ENCODE peak calls at places on chromosome 6, in four cellular contexts. Z is heart right ventricle, Y is ovary, T is cardiac muscle cell. K is an unnamed sample. For H3K4me1, the result is how much of the 10 kb centered on the place peaks cover.

GRCh38 chr6:84804720-84805119 is 40.3 kb upstream of the TBX18 start:
- DNase-seq in Z (no peak), T (no peak), Y (no peak), K (no peak)

GRCh38 chr6:106799008-106799952 is 169.9 kb downstream of the QRSL1 start:
- DNase-seq in Y (no peak), Z (no peak), T (peak), K (peak)

GRCh38 chr6:118776607-118777549 is 117.1 kb upstream of the ASF1A start:
- DNase-seq in Y (peak), Z (peak), T (peak), K (no peak)

GRCh38 chr6:50087231-50087954 is 37.7 kb upstream of the DEFB112 start:
- DNase-seq in Z (no peak), T (no peak), Y (no peak), K (peak)

GRCh38 chr6:118334634-118335033 is 213.5 kb upstream of the PLN start:
- DNase-seq in Z (no peak), Y (no peak), T (no peak), K (no peak)

GRCh38 chr6:116446399-116446798 is 14.8 kb upstream of the CALHM6 start:
- DNase-seq in Z (no peak), T (no peak), Y (no peak), K (no peak)

GRCh38 chr6:93351222-93351621 is 68.1 kb downstream of the EPHA7 start:
- DNase-seq in T (no peak), Z (no peak), Y (no peak), K (no peak)

GRCh38 chr6:121550491-121551010 is 115.1 kb downstream of the GJA1 start:
- DNase-seq in Z (no peak), Y (no peak), T (no peak), K (no peak)

GRCh38 chr6:19297880-19298279 is 539.3 kb upstream of the ID4 start:
- DNase-seq in T (peak), Y (no peak), Z (no peak), K (peak)

GRCh38 chr6:104413767-104414166 is 446.0 kb downstream of the HACE1 start:
- DNase-seq in T (no peak), Z (no peak), Y (no peak), K (no peak)

GRCh38 chr6:133309579-133309978 is 68.4 kb downstream of the EYA4 start:
- DNase-seq in Z (no peak), T (no peak), Y (no peak), K (no peak)

GRCh38 chr6:84278311-84278710 is 50.9 kb upstream of the CEP162 start:
- DNase-seq in Z (no peak), T (peak), Y (no peak), K (no peak)

GRCh38 chr6:71250050-71250689 is 38.4 kb upstream of the OGFRL1 start:
- DNase-seq in T (no peak), Z (peak), Y (no peak), K (no peak)

GRCh38 chr6:16684896-16685554 is 76.2 kb downstream of the ATXN1 start:
- DNase-seq in Z (no peak), T (no peak), Y (no peak), K (no peak)

GRCh38 chr6:154488276-154488627 is 22.2 kb downstream of the CNKSR3 start:
- DNase-seq in Y (no peak), T (no peak), Z (no peak), K (no peak)

GRCh38 chr6:168031411-168032382 is 34.2 kb downstream of the KIF25 start:
- DNase-seq in T (no peak), Y (no peak), Z (peak), K (no peak)
- H3K4me1 ChIP-seq in T (under half), Y (under half), Z (half or more), K (under half)

GRCh38 chr6:150230877-150231428 is 88.1 kb downstream of the PPP1R14C start:
- DNase-seq in Z (no peak), Y (no peak), T (no peak), K (no peak)
- H3K4me3 ChIP-seq in Z (no peak), Y (no peak), T (no peak), K (no peak)

GRCh38 chr6:126897779-126898178 is 220.7 kb upstream of the RSPO3 start:
- DNase-seq in Z (no peak), Y (no peak), T (no peak), K (no peak)
- H3K27ac ChIP-seq in Z (no peak), Y (no peak), T (no peak), K (no peak)

GRCh38 chr6:45423901-45424627 is 46.3 kb upstream of the SUPT3H start:
- DNase-seq in Z (peak), Y (peak), T (peak), K (no peak)
- H3K4me1 ChIP-seq in Z (under half), Y (under half), T (under half), K (under half)

GRCh38 chr6:24517659-24518538 is 23.1 kb downstream of the ALDH5A1 start:
- DNase-seq in Y (no peak), T (no peak), Z (no peak), K (no peak)
- H3K4me3 ChIP-seq in Y (no peak), T (no peak), Z (no peak), K (no peak)

GRCh38 chr6:12238191-12238590 is 52.0 kb upstream of the EDN1 start:
- DNase-seq in Z (no peak), T (no peak), Y (no peak), K (no peak)

GRCh38 chr6:12245763-12246720 is 44.1 kb upstream of the EDN1 start:
- DNase-seq in Z (no peak), T (no peak), Y (no peak), K (no peak)

GRCh38 chr6:12243169-12243568 is 47.0 kb upstream of the EDN1 start:
- DNase-seq in T (no peak), Y (no peak), Z (no peak), K (no peak)

GRCh38 chr6:12245360-12245759 is 44.8 kb upstream of the EDN1 start:
- DNase-seq in Z (no peak), T (no peak), Y (no peak), K (no peak)

GRCh38 chr6:12241493-12242214 is 48.5 kb upstream of the EDN1 start:
- DNase-seq in T (no peak), Y (no peak), Z (no peak), K (no peak)
- H3K27ac ChIP-seq in T (no peak), Y (no peak), Z (no peak), K (no peak)

GRCh38 chr6:30819287-30819917 is 64.9 kb upstream of the DDR1 start:
- DNase-seq in Z (no peak), T (no peak), Y (no peak), K (no peak)

GRCh38 chr6:30820196-30820595 is 64.1 kb upstream of the DDR1 start:
- DNase-seq in Y (no peak), T (no peak), Z (peak), K (peak)

GRCh38 chr6:30816791-30817739 is 67.3 kb upstream of the DDR1 start:
- DNase-seq in Y (no peak), Z (no peak), T (no peak), K (no peak)

GRCh38 chr6:30821862-30822784 is 62.2 kb upstream of the DDR1 start:
- DNase-seq in Y (no peak), T (peak), Z (no peak), K (no peak)

DNA sequence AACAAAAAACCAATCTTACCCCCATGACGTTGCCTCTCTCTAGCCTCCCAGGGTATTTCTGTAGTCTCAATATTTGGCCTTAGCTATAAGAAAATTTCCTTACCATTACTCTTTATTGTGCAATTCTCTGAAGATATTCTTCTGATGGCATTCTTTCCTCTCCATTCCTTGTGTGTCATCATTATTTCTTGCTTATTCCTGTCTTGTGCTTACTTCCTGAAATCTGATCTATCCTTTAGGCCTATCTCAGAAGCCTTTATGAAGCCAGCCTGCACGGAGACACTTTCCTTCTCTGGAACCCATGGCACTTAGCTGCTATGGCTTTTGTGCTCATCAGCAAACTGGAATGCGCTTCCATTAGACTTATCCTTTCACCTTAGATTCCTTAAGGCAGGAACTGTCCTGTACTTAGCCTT is 65.9 kb upstream of the DDR1 start:
- DNase-seq in Z (no peak), T (no peak), Y (no peak), K (no peak)
- H3K4me1 ChIP-seq in Z (under half), T (under half), Y (under half), K (half or more)

DNA sequence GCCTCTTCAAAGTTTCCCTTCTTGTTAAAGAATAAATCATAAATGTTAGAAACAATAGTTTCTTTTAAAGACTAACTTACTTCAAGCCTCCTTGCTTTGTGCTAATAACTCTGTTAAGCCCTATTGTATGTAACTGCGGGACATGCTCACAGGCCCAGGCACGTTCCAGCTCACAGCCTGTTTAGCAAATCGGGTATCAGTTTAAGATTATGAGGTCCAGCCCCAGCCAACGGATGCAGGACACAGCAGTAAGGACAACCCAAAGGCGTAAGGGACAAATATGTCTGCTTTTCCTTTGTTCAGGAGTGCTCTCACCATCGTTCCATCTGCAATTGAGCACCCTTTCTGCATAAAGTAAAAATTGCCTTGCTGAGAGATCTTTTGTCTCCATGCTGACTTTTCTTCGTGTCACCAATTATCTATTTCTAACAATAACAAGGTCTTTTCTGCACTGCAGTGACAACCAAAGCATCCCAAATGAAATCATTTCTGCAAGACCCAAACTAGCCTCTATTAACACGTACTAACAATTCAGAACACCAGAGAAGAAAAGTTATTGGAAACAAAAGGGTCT is 1.4 kb downstream of the C6orf52 start:
- DNase-seq in Z (no peak), T (no peak), Y (no peak), K (no peak)
- H3K4me3 ChIP-seq in Z (no peak), T (peak), Y (no peak), K (peak)

GRCh38 chr6:137415127-137415833 is 78.9 kb downstream of the OLIG3 start:
- DNase-seq in Z (peak), T (peak), Y (peak), K (no peak)
- H3K27ac ChIP-seq in Z (peak), T (no peak), Y (no peak), K (no peak)

GRCh38 chr6:41577865-41578713 is 31.9 kb downstream of the FOXP4 start:
- DNase-seq in Z (no peak), T (peak), Y (no peak), K (no peak)

GRCh38 chr6:41577356-41577864 is 31.2 kb downstream of the FOXP4 start:
- DNase-seq in Y (no peak), Z (no peak), T (no peak), K (no peak)

GRCh38 chr6:41575598-41575997 is 29.4 kb downstream of the FOXP4 start:
- DNase-seq in T (no peak), Z (no peak), Y (no peak), K (no peak)

GRCh38 chr6:41578714-41579610 is 32.8 kb downstream of the FOXP4 start:
- DNase-seq in Y (no peak), Z (no peak), T (peak), K (no peak)

GRCh38 chr6:41576667-41577066 is 30.5 kb downstream of the FOXP4 start:
- DNase-seq in T (no peak), Y (no peak), Z (no peak), K (no peak)
- H3K4me1 ChIP-seq in T (under half), Y (under half), Z (half or more), K (under half)